ENCODE peak calls at places on chromosomes 11 and 22, in nine cellular contexts. F, H, P, X, S, Q, M, K and C are unnamed samples.

GRCh38 chr11:17979770-17980371 is 33.0 kb downstream of the SERGEF start:
- DNase-seq in F (no peak), H (peak; percentile 36), P (peak; percentile 74), X (peak; percentile 78), S (peak; percentile 28), Q (no peak), M (peak; percentile 24), K (no peak), C (peak; percentile 42)

GRCh38 chr11:14413307-14414072 is 54.5 kb upstream of the RRAS2 start:
- DNase-seq in F (peak; percentile 48), H (no peak), P (peak; percentile 60), X (no peak), S (peak; percentile 89), Q (peak; percentile 93), M (no peak), K (no peak), C (peak; percentile 60)

GRCh38 chr11:119496453-119496852 is 73.5 kb upstream of the THY1 start:
- DNase-seq in F (no peak), H (no peak), P (no peak), X (no peak), S (peak; percentile 81), Q (no peak), M (no peak), K (no peak), C (no peak)

GRCh38 chr11:101346591-101346990 is 217.0 kb upstream of the PGR start:
- DNase-seq in F (peak; percentile 20), H (no peak), P (no peak), X (no peak), S (peak; percentile 37), Q (no peak), M (peak; percentile 4), K (no peak), C (no peak)

GRCh38 chr11:34181254-34181653 is 75.8 kb downstream of the NAT10 start:
- DNase-seq in F (no peak), H (no peak), P (no peak), X (no peak), S (no peak), Q (no peak), M (no peak), K (no peak), C (no peak)

GRCh38 chr22:28180804-28181203 is 261.7 kb upstream of the PITPNB start:
- DNase-seq in F (no peak), H (no peak), P (no peak), X (no peak), S (peak; percentile 32), Q (peak; percentile 7), M (no peak), K (no peak), C (no peak)

GRCh38 chr22:39773976-39774539 is 119.5 kb downstream of the ENTHD1 start:
- DNase-seq in F (no peak), H (peak; percentile 55), P (no peak), X (no peak), S (no peak), Q (peak; percentile 3), M (peak; percentile 18), K (no peak), C (peak; percentile 71)

GRCh38 chr11:74927496-74927895 is 21.4 kb downstream of the XRRA1 start:
- DNase-seq in F (no peak), H (no peak), P (no peak), X (no peak), S (peak; percentile 77), Q (peak; percentile 40), M (no peak), K (no peak), C (no peak)

GRCh38 chr22:47921906-47922305 is 1159.5 kb downstream of the TBC1D22A start:
- DNase-seq in F (no peak), H (no peak), P (no peak), X (no peak), S (no peak), Q (no peak), M (no peak), K (no peak), C (no peak)

GRCh38 chr22:47918936-47919505 is 1156.6 kb downstream of the TBC1D22A start:
- DNase-seq in F (no peak), H (peak; percentile 17), P (no peak), X (no peak), S (no peak), Q (no peak), M (no peak), K (no peak), C (peak; percentile 45)

GRCh38 chr22:47920380-47920959 is 1158.0 kb downstream of the TBC1D22A start:
- DNase-seq in F (no peak), H (no peak), P (no peak), X (no peak), S (no peak), Q (no peak), M (no peak), K (no peak), C (no peak)

GRCh38 chr22:47918276-47918928 is 1156.0 kb downstream of the TBC1D22A start:
- DNase-seq in F (no peak), H (peak; percentile 82), P (no peak), X (no peak), S (no peak), Q (no peak), M (no peak), K (no peak), C (peak; percentile 84)

DNA sequence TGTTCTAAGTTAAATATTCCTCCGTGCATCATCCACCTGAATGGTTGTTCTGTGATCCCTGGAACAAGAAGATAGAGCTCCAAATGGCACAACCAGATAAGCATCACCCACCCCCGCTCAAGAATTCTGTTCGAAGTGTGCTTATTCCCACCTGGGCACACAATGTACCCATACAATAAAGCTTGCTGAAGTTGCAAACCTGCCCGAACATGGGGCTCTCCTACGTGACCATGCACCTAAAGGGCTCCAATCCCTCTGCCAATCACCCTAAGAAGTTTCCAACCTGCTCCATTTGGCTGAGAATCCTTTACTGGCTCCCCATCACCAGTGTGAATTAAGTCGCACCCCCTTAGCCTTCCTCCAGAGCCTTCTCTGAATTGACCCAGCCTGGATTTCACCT is 1157.4 kb downstream of the TBC1D22A start:
- DNase-seq in F (no peak), H (no peak), P (no peak), X (no peak), S (no peak), Q (no peak), M (no peak), K (no peak), C (no peak)
- H3K4me2 ChIP-seq in F (no peak overlapping the region), H (no peak overlapping the region), P (no peak overlapping the region), X (no peak overlapping the region), S (no peak overlapping the region), Q (no peak overlapping the region), M (no peak overlapping the region), K (no peak overlapping the region), C (no peak overlapping the region)

GRCh38 chr11:125005491-125005890 is 51.5 kb downstream of the CCDC15 start:
- DNase-seq in F (no peak), H (no peak), P (no peak), X (peak; percentile 44), S (no peak), Q (no peak), M (no peak), K (no peak), C (no peak)

GRCh38 chr11:125001849-125002248 is 47.8 kb downstream of the CCDC15 start:
- DNase-seq in F (no peak), H (no peak), P (no peak), X (no peak), S (no peak), Q (no peak), M (no peak), K (no peak), C (no peak)

DNA sequence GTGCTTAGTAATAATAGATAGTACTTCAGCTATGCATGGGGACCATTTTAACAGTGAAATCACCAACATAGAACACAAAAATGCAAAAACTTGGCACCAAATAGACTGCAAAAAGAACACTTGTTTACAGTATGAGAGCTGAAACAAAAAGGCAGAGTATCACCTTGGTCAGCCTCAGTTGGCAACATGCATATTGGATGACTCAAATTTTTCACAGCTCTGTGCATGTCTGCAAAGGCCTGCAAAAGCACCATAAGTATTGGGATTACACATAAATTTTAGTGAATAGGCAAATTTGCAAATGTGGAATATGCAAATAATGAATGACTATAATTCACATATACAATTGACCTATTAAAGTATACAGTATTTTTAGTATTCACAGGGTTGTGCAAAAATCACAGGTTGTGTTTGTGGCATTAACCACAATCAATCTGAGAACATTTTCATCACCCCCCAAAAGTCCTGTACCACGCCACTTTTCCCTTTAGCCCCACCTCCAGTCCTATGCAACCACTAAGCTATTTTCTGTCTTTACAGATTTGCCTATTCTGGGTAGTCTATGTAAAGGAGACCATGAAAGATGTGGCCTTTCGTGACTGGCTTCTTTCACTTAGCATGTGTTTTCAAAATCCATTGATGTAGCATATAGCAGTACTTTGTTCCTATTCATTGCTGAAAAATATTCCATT is 47.2 kb downstream of the CCDC15 start:
- DNase-seq in F (peak; percentile 19), H (no peak), P (no peak), X (no peak), S (peak; percentile 20), Q (peak; percentile 46), M (no peak), K (no peak), C (no peak)
- H3K36me3 ChIP-seq in F (peaks cover 1% of the 10 kb centered on the region), H (peaks cover 3% of the 10 kb centered on the region), P (no peaks in the 10 kb centered on the region), X (no peaks in the 10 kb centered on the region), S (no peaks in the 10 kb centered on the region), Q (peaks cover 2% of the 10 kb centered on the region), M (peaks cover 24% of the 10 kb centered on the region), K (no peaks in the 10 kb centered on the region), C (peaks cover 31% of the 10 kb centered on the region)

GRCh38 chr11:16820324-16821092 is 82.1 kb downstream of the C11orf58 start:
- DNase-seq in F (peak; percentile 75), H (peak; percentile 79), P (peak; percentile 71), X (peak; percentile 97), S (peak; percentile 75), Q (peak; percentile 61), M (peak; percentile 63), K (peak; percentile 37), C (peak; percentile 73)

GRCh38 chr11:16825968-16826367 is 87.5 kb downstream of the C11orf58 start:
- DNase-seq in F (no peak), H (no peak), P (no peak), X (no peak), S (no peak), Q (peak; percentile 46), M (no peak), K (no peak), C (no peak)

GRCh38 chr11:16827139-16827538 is 88.7 kb downstream of the C11orf58 start:
- DNase-seq in F (no peak), H (no peak), P (no peak), X (no peak), S (no peak), Q (no peak), M (no peak), K (no peak), C (no peak)

DNA sequence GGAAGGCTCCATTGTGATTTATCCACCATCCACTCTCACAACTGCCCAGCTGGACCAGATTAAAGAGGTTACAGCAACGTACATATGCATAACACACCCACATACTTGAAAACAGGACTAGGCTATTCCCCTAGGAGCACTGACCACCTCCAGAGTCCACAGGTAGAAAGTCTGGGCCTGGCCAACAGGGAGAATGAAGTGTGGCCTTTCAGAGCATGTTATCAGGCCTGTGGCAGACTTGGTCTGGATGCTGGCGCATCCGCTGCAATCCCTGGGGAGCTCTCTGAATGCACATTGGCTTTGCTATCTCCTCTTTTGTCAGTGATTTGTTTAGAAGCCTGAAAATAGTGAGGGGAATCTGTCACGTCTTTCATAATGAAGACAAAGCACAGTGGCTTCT is 86.6 kb downstream of the C11orf58 start:
- DNase-seq in F (no peak), H (no peak), P (no peak), X (peak; percentile 96), S (no peak), Q (no peak), M (no peak), K (no peak), C (no peak)
- H3K4me2 ChIP-seq in F (no peak overlapping the region), H (no peak overlapping the region), P (no peak overlapping the region), X (peak overlapping the region; percentile 95), S (no peak overlapping the region), Q (no peak overlapping the region), M (no peak overlapping the region), K (no peak overlapping the region), C (no peak overlapping the region)

GRCh38 chr22:46352691-46353386 is 17.3 kb downstream of the TRMU start:
- DNase-seq in F (peak; percentile 78), H (no peak), P (no peak), X (peak; percentile 82), S (no peak), Q (peak; percentile 58), M (peak; percentile 18), K (no peak), C (peak; percentile 42)
- H3K36me3 ChIP-seq in F (peaks cover 21% of the 10 kb centered on the region), H (peaks cover 4% of the 10 kb centered on the region), P (peaks cover 76% of the 10 kb centered on the region), X (peaks cover 39% of the 10 kb centered on the region), S (peaks cover 10% of the 10 kb centered on the region), Q (peaks cover 34% of the 10 kb centered on the region), M (peaks cover 89% of the 10 kb centered on the region), K (peaks cover 43% of the 10 kb centered on the region), C (peaks cover 96% of the 10 kb centered on the region)